ENCODE peak calls at places on chromosomes 1 and 21, in five cellular contexts. B is foreskin fibroblast, U is neuronal stem cell, G is T-cell, K is HT-29. Z is an unnamed sample.

GRCh38 chr1:2195785-2196184 is 1.2 kb upstream of the FAAP20 start:
- DNase-seq in B (no peak), U (no peak), G (no peak), K (no peak), Z (no peak)

GRCh38 chr1:84412316-84412942 is 14.1 kb downstream of the DNASE2B start:
- DNase-seq in B (no peak), U (no peak), G (no peak), K (no peak), Z (no peak)

GRCh38 chr1:24323281-24323680 is 4.1 kb downstream of the GRHL3 start:
- DNase-seq in B (no peak), U (no peak), G (no peak), K (peak; percentile 53), Z (no peak)

GRCh38 chr1:222654849-222655248 is 37.0 kb downstream of the MIA3 start:
- DNase-seq in B (no peak), U (no peak), G (peak; percentile 81), K (no peak), Z (peak; percentile 22)

GRCh38 chr1:36352141-36352909 is 28.9 kb upstream of the EVA1B start:
- DNase-seq in B (peak; percentile 50), U (no peak), G (no peak), K (no peak), Z (no peak)

GRCh38 chr1:190183588-190183987 is 294.1 kb downstream of the BRINP3 start:
- DNase-seq in B (no peak), U (no peak), G (no peak), K (no peak), Z (no peak)

GRCh38 chr21:41207401-41208388 is 39.7 kb downstream of the BACE2 start:
- DNase-seq in B (peak; percentile 48), U (no peak), G (no peak), K (peak; percentile 8), Z (no peak)

GRCh38 chr1:156970017-156970416 is 49.6 kb downstream of the LRRC71 start:
- DNase-seq in B (no peak), U (no peak), G (no peak), K (no peak), Z (no peak)

GRCh38 chr1:230215049-230215448 is 148.0 kb downstream of the GALNT2 start:
- DNase-seq in B (peak; percentile 10), U (no peak), G (no peak), K (peak; percentile 13), Z (no peak)

GRCh38 chr1:94334156-94334555 is 84.0 kb upstream of the ABCD3 start:
- DNase-seq in B (no peak), U (no peak), G (no peak), K (no peak), Z (no peak)

GRCh38 chr1:10679521-10680220 is 116.8 kb downstream of the CASZ1 start:
- DNase-seq in B (no peak), U (peak; percentile 82), G (no peak), K (peak; percentile 67), Z (no peak)

GRCh38 chr1:56897150-56898004 is 42.8 kb downstream of the C8A start:
- DNase-seq in B (no peak), U (no peak), G (no peak), K (no peak), Z (no peak)

GRCh38 chr1:237834048-237834447 is 56.7 kb downstream of the ZP4 start:
- DNase-seq in B (no peak), U (no peak), G (no peak), K (no peak), Z (no peak)

GRCh38 chr1:35557118-35557610 is at the start of gene KIAA0319L:
- DNase-seq in B (no peak), U (no peak), G (no peak), K (peak; percentile 84), Z (peak; percentile 87)

GRCh38 chr1:71294178-71294577 is 213.3 kb upstream of the ZRANB2 start:
- DNase-seq in B (no peak), U (no peak), G (no peak), K (no peak), Z (no peak)

GRCh38 chr1:62716397-62716796 is 28.2 kb upstream of the DOCK7 start:
- DNase-seq in B (no peak), U (no peak), G (no peak), K (no peak), Z (no peak)

GRCh38 chr1:64363116-64363515 is 106.8 kb upstream of the CACHD1 start:
- DNase-seq in B (no peak), U (no peak), G (no peak), K (no peak), Z (no peak)

GRCh38 chr1:66012076-66012769 is 219.5 kb downstream of the PDE4B start:
- DNase-seq in B (no peak), U (no peak), G (no peak), K (no peak), Z (no peak)

GRCh38 chr1:228182296-228183030 is 16.9 kb downstream of the IBA57 start:
- DNase-seq in B (no peak), U (no peak), G (no peak), K (no peak), Z (no peak)

GRCh38 chr1:111570781-111571181 is 48.8 kb upstream of the RAP1A start:
- DNase-seq in B (no peak), U (no peak), G (no peak), K (peak; percentile 38), Z (no peak)

GRCh38 chr1:176897350-176898236 is 266.9 kb downstream of the ASTN1 start:
- DNase-seq in B (peak; percentile 37), U (peak; percentile 78), G (no peak), K (peak; percentile 63), Z (peak; percentile 29)

GRCh38 chr21:43873673-43874072 is 8.7 kb downstream of the AGPAT3 start:
- DNase-seq in B (no peak), U (no peak), G (no peak), K (no peak), Z (no peak)

GRCh38 chr1:153592706-153593105 is 20.2 kb downstream of the S100A16 start:
- DNase-seq in B (no peak), U (no peak), G (no peak), K (no peak), Z (no peak)

GRCh38 chr1:14403961-14404645 is 194.4 kb upstream of the KAZN start:
- DNase-seq in B (no peak), U (no peak), G (no peak), K (no peak), Z (no peak)

GRCh38 chr1:222912730-222913129 is 97.9 kb downstream of the DISP1 start:
- DNase-seq in B (peak; percentile 50), U (no peak), G (no peak), K (no peak), Z (no peak)

GRCh38 chr1:11545793-11546192 is 66.8 kb downstream of the DISP3 start:
- DNase-seq in B (no peak), U (no peak), G (no peak), K (no peak), Z (no peak)

GRCh38 chr21:45478115-45478801 is 64.0 kb downstream of the SLC19A1 start:
- DNase-seq in B (no peak), U (peak; percentile 61), G (peak; percentile 62), K (peak; percentile 44), Z (peak; percentile 83)

GRCh38 chr1:231421616-231421970 is 494 bp downstream of the EGLN1 start:
- DNase-seq in B (peak; percentile 34), U (no peak), G (peak; percentile 0), K (no peak), Z (no peak)

GRCh38 chr1:66371233-66372005 is 162.5 kb upstream of the SGIP1 start:
- DNase-seq in B (peak; percentile 74), U (no peak), G (no peak), K (no peak), Z (no peak)

GRCh38 chr21:38784458-38785266 is 21.1 kb upstream of the ETS2 start:
- DNase-seq in B (no peak), U (no peak), G (no peak), K (peak; percentile 29), Z (no peak)

GRCh38 chr1:12016182-12016581 is 3.1 kb upstream of the MIIP start:
- DNase-seq in B (no peak), U (no peak), G (no peak), K (no peak), Z (no peak)

GRCh38 chr1:171794085-171794484 is 12.6 kb downstream of the METTL13 start:
- DNase-seq in B (peak; percentile 88), U (no peak), G (no peak), K (no peak), Z (no peak)

GRCh38 chr1:224727851-224728250 is 111.7 kb downstream of the CNIH3 start:
- DNase-seq in B (peak; percentile 60), U (no peak), G (no peak), K (no peak), Z (no peak)

GRCh38 chr1:225919906-225920305 is 4.1 kb downstream of the PYCR2 start:
- DNase-seq in B (peak; percentile 76), U (no peak), G (no peak), K (no peak), Z (no peak)

GRCh38 chr1:29487291-29487690 is 251.0 kb downstream of the PTPRU start:
- DNase-seq in B (no peak), U (no peak), G (no peak), K (no peak), Z (no peak)

GRCh38 chr1:232891116-232891515 is 59.3 kb upstream of the NTPCR start:
- DNase-seq in B (peak; percentile 9), U (no peak), G (no peak), K (no peak), Z (no peak)

GRCh38 chr1:164843743-164844500 is 284.9 kb downstream of the PBX1 start:
- DNase-seq in B (no peak), U (no peak), G (no peak), K (no peak), Z (no peak)

GRCh38 chr1:167186198-167186750 is 34.4 kb upstream of the POU2F1 start:
- DNase-seq in B (no peak), U (no peak), G (no peak), K (no peak), Z (no peak)

Z was measured in GM12891.